ENCODE peak calls at places on chromosomes 11 and 22, in four cellular contexts. Y is K562, D is WTC11, I is HepG2. F is an unnamed sample.

GRCh38 chr22:37801946-37802309 is 5.8 kb upstream of the GCAT start:
- DNase-seq in Y (peak), D (no peak), I (no peak), F (no peak)

GRCh38 chr22:41908409-41909289 is 6.2 kb downstream of the SHISA8 start:
- DNase-seq in Y (no peak), D (no peak), I (no peak), F (no peak)

GRCh38 chr11:35980646-35981402 is 37.0 kb downstream of the LDLRAD3 start:
- DNase-seq in Y (no peak), D (no peak), I (no peak), F (no peak)

GRCh38 chr22:39236321-39237275 is 8.2 kb downstream of the PDGFB start:
- DNase-seq in Y (peak), D (no peak), I (no peak), F (no peak)

GRCh38 chr11:86565787-86566186 is 106.6 kb downstream of the ME3 start:
- DNase-seq in Y (no peak), D (no peak), I (no peak), F (no peak)

GRCh38 chr11:14253437-14253836 is 105.5 kb downstream of the RRAS2 start:
- DNase-seq in Y (no peak), D (no peak), I (no peak), F (no peak)

GRCh38 chr22:29938285-29938693 is 55.3 kb downstream of the MTMR3 start:
- DNase-seq in Y (peak), D (no peak), I (no peak), F (no peak)

GRCh38 chr11:3093281-3094191 is 36.3 kb upstream of the CARS1 start:
- DNase-seq in Y (no peak), D (peak), I (peak), F (peak)

GRCh38 chr22:45006873-45007246 is 2.9 kb downstream of the PHF21B start:
- DNase-seq in Y (no peak), D (peak), I (no peak), F (peak)

GRCh38 chr11:71309181-71309580 is 56.8 kb upstream of the SHANK2 start:
- DNase-seq in Y (no peak), D (no peak), I (no peak), F (no peak)

GRCh38 chr22:46433318-46433717 is 97.8 kb downstream of the TRMU start:
- DNase-seq in Y (no peak), D (peak), I (no peak), F (no peak)

GRCh38 chr22:31148516-31148915 is 8.2 kb upstream of the PLA2G3 start:
- DNase-seq in Y (no peak), D (no peak), I (no peak), F (no peak)

GRCh38 chr11:68002943-68003845 is 703 bp downstream of the UNC93B1 start:
- DNase-seq in Y (peak), D (peak), I (no peak), F (peak)

GRCh38 chr11:109808569-109808968 is 284.6 kb upstream of the ZC3H12C start:
- DNase-seq in Y (peak), D (no peak), I (no peak), F (no peak)

GRCh38 chr11:133650082-133650481 is 117.8 kb upstream of the OPCML start:
- DNase-seq in Y (no peak), D (no peak), I (no peak), F (no peak)

GRCh38 chr11:66975403-66976047 is 421 bp downstream of the C11orf86 start:
- DNase-seq in Y (no peak), D (peak), I (no peak), F (no peak)

GRCh38 chr11:26150046-26150445 is 181.9 kb upstream of the ANO3 start:
- DNase-seq in Y (no peak), D (no peak), I (no peak), F (no peak)

GRCh38 chr11:70480711-70481110 is 82.4 kb downstream of the CTTN start:
- DNase-seq in Y (no peak), D (no peak), I (no peak), F (no peak)

GRCh38 chr11:121964591-121964990 is 151.4 kb downstream of the BLID start:
- DNase-seq in Y (no peak), D (no peak), I (no peak), F (no peak)

GRCh38 chr22:50717709-50718351 is 20.2 kb upstream of the ACR start:
- DNase-seq in Y (no peak), D (no peak), I (no peak), F (no peak)

GRCh38 chr11:45801723-45802315 is 3.1 kb upstream of the SLC35C1 start:
- DNase-seq in Y (no peak), D (no peak), I (no peak), F (no peak)

GRCh38 chr11:110261195-110262140 is 34.9 kb downstream of the RDX start:
- DNase-seq in Y (no peak), D (no peak), I (no peak), F (no peak)

GRCh38 chr22:29555065-29555644 is 1.6 kb upstream of the THOC5 start:
- DNase-seq in Y (no peak), D (no peak), I (no peak), F (no peak)

GRCh38 chr11:119153049-119153818 is 4.4 kb downstream of the ABCG4 start:
- DNase-seq in Y (no peak), D (peak), I (no peak), F (no peak)

GRCh38 chr22:50303848-50304527 is 3.5 kb downstream of the PLXNB2 start:
- DNase-seq in Y (no peak), D (peak), I (peak), F (no peak)

DNA sequence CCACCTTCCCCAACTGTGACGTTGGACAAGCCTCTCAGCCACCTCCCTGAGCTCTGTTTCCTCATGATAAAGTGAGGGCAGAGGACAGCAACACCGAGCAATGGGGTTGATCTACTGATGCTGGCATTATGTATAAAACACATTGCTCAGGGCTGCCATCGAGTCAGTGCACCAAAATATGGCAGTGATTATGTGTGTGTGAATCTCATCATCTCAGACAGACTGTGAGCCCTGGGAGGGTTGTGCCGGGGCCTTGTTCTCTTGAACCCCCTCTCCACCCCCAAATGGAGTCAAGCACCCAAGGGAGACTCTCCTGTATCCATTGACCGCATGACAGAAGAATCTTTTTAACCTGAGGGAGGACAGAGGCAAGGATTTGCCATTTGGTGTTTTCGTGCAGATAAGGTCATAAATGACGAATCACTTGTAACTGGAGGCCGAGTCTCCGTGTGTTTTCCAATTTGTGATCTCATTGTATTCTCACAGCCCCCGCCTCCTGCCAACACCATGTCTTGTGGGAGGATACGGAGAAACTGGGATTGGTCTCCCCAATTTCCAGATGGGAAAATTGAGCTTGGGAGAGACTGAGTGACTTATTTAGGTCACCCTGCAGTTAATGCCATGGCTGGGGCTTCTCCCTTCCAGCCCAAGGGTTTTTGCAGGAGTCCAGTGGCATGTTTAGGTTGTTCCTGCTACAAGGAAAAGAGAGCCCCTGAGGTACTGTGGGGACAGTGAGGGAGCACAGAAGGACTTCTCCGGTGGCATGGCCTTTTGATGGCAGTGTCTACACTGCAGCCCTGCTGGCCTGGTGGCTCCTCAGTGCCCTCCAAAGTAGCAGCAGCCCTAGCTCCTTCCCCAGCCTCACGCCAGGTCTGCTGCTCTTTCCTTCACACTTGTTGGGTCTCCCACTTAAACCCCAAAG is 52.4 kb downstream of the CHRDL2 start:
- DNase-seq in Y (peak), D (no peak), I (no peak), F (no peak)
- TF ChIP-seq ELF4 in Y (no peak), D (no peak), I (no peak), F (no peak)

DNA sequence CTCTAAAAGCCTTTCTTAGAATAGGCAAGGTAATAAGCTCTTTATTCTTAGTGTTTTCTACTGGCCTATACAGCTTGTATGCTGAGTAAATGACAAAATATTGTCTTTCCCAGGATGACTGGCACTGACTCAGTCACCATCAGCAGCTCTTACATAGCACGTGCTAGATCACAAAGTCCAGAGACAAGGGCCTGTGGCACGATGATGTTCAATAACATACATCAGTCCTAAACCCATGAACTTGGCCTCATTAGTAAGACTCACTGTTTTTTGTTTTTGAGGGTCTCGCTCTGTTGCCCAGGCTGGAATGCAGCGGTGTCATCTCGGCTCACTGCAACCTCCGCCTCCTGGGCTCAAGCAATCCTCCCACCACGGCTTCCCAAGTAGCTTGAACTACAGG is 42.7 kb downstream of the CELF1 start:
- DNase-seq in Y (no peak), D (no peak), I (no peak), F (no peak)
- TF ChIP-seq ELF4 in Y (no peak), D (no peak), I (no peak), F (no peak)

DNA sequence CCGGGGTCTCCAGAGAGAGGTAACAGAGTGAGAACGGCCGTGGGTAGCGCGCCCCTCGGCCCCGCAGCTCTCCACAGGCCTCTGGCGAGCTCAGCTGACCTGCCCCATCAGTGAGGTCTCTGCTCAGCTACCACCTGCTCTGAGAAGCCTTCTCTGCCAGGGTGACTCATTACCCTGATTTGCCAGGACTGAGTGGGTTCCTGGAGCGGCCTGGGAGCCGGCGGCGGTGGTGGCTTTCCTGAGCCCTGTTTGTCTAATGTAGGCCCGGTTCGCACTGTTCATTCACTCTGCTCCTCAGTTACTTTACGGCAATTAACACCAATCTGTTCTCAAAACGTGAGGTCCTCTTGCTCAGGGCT is 351.0 kb upstream of the B3GAT1 start:
- DNase-seq in Y (no peak), D (no peak), I (no peak), F (no peak)
- TF ChIP-seq ELF4 in Y (no peak), D (no peak), I (no peak), F (no peak)

GRCh38 chr11:74465291-74465708 is 2.0 kb downstream of the KCNE3 start:
- DNase-seq in Y (peak), D (no peak), I (peak), F (no peak)
- TF ChIP-seq ELF4 in Y (no peak), D (no peak), I (no peak), F (no peak)

GRCh38 chr11:69448471-69449284 is 32.8 kb upstream of the LINC01488 start:
- DNase-seq in Y (peak), D (no peak), I (no peak), F (no peak)
- TF ChIP-seq ELF4 in Y (no peak), D (no peak), I (no peak), F (no peak)

GRCh38 chr22:20957691-20958440 is 9.2 kb upstream of the AIFM3 start:
- DNase-seq in Y (no peak), D (peak), I (no peak), F (no peak)
- TF ChIP-seq ELF4 in Y (no peak), D (no peak), I (no peak), F (no peak)

GRCh38 chr11:124277207-124277606 is 21.0 kb downstream of the OR8G5 start:
- DNase-seq in Y (no peak), D (no peak), I (no peak), F (no peak)

GRCh38 chr11:124274000-124274399 is 17.8 kb downstream of the OR8G5 start:
- DNase-seq in Y (no peak), D (no peak), I (no peak), F (no peak)

GRCh38 chr11:124276081-124276480 is 19.9 kb downstream of the OR8G5 start:
- DNase-seq in Y (peak), D (no peak), I (no peak), F (no peak)

GRCh38 chr11:124278261-124278660 is 22.1 kb downstream of the OR8G5 start:
- DNase-seq in Y (no peak), D (no peak), I (no peak), F (no peak)

GRCh38 chr11:124277809-124278208 is 21.6 kb downstream of the OR8G5 start:
- DNase-seq in Y (no peak), D (no peak), I (no peak), F (no peak)
- TF ChIP-seq ELF4 in Y (no peak), D (no peak), I (no peak), F (no peak)

GRCh38 chr11:2088284-2088683 is 50.9 kb downstream of the IGF2 start:
- DNase-seq in Y (no peak), D (no peak), I (no peak), F (no peak)

GRCh38 chr11:2086239-2087040 is 52.7 kb downstream of the IGF2 start:
- DNase-seq in Y (no peak), D (no peak), I (no peak), F (no peak)

GRCh38 chr11:2083411-2083810 is 55.8 kb downstream of the IGF2 start:
- DNase-seq in Y (no peak), D (no peak), I (no peak), F (no peak)

GRCh38 chr11:2085251-2086066 is 53.7 kb downstream of the IGF2 start:
- DNase-seq in Y (no peak), D (no peak), I (no peak), F (no peak)

DNA sequence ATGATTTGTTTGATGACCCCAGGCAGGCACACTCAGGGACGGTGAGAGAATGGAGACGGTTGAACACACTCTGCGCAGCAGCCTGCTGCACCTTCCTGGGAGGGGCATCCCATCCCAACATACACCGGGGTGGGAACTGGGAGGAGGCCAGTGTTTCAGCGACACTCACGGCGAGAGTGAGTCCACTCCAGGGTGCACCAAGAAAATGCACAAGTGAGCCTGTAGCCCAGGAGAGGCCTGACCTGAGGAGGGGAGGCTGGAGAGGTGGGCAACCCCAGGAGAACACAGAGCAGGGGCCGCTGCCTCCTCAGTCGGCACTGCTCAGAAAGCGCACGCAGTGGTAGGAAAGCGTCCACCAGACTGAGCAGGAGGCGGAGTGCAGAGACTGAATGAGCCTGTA is 54.5 kb downstream of the IGF2 start:
- DNase-seq in Y (no peak), D (no peak), I (no peak), F (no peak)
- TF ChIP-seq ELF4 in Y (no peak), D (no peak), I (no peak), F (no peak)

GRCh38 chr11:47994417-47994816 is 14.1 kb downstream of the PTPRJ start:
- DNase-seq in Y (no peak), D (no peak), I (no peak), F (no peak)

GRCh38 chr11:47989779-47990178 is 9.4 kb downstream of the PTPRJ start:
- DNase-seq in Y (no peak), D (no peak), I (no peak), F (no peak)

GRCh38 chr11:47991266-47991830 is 11.0 kb downstream of the PTPRJ start:
- DNase-seq in Y (peak), D (no peak), I (no peak), F (no peak)

GRCh38 chr11:47992959-47993820 is 12.8 kb downstream of the PTPRJ start:
- DNase-seq in Y (peak), D (no peak), I (no peak), F (no peak)

DNA sequence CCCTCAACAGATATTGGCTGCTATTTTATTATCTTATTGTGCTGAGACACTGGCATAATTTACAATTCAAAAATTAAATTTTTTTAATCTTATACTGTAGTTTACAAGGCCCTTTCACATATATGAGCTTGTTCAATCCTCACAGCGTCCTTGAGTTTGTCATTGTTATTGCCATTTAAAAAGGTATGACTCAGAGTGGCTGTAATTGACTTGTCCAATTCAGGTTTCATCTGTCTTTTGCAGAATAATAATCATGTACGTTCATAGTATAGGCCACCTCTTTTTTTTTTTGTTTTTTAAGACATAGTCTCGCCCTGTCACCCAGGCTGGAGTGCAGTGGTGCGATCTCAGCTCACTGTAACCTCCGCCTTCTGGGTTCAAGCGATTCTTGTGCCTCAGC is 11.5 kb downstream of the PTPRJ start:
- DNase-seq in Y (no peak), D (no peak), I (no peak), F (no peak)
- TF ChIP-seq ELF4 in Y (no peak), D (no peak), I (no peak), F (no peak)